ENCODE peak calls at places on chromosomes 4 and X, in five cellular contexts. M is HepG2, I is NB4, D is GM12878, E is A549. S is an unnamed sample.
A peak's percentile ranks its signal among the peaks of the same experiment; 100 is the strongest.

GRCh38 chr4:139153411-139154133 is 23.4 kb downstream of the ELF2 start:
- DNase-seq in M (peak; percentile 86), D (no peak), I (no peak), E (no peak), S (no peak)

GRCh38 chr4:158930573-158930972 is 161.7 kb downstream of the FNIP2 start:
- DNase-seq in E (no peak), M (no peak), D (no peak), I (no peak), S (no peak)

GRCh38 chr4:176340871-176341685 is 21.3 kb downstream of the SPCS3 start:
- DNase-seq in M (peak; percentile 24), I (peak; percentile 54), E (peak; percentile 38), D (no peak), S (peak; percentile 69)

GRCh38 chrX:123408856-123409737 is 225.0 kb downstream of the GRIA3 start:
- DNase-seq in M (no peak), I (no peak), E (no peak), D (peak; percentile 57), S (no peak)

GRCh38 chrX:9538544-9539045 is 73.7 kb downstream of the TBL1X start:
- DNase-seq in M (peak; percentile 83), E (no peak), D (no peak), I (peak; percentile 39), S (no peak)

GRCh38 chr4:212438-213174 is 88.3 kb downstream of the ZNF718 start:
- DNase-seq in E (no peak), M (no peak), D (no peak), I (no peak), S (peak; percentile 88)

GRCh38 chrX:153600032-153600373 is 1.1 kb upstream of the CCNQ start:
- DNase-seq in I (peak; percentile 43), E (peak; percentile 13), D (no peak), M (no peak), S (no peak)

GRCh38 chr4:154743683-154744340 is at the start of gene LRAT:
- DNase-seq in E (peak; percentile 10), I (no peak), D (no peak), M (no peak), S (no peak)

GRCh38 chrX:71256051-71256450 is 2.1 kb upstream of the ZMYM3 start:
- DNase-seq in E (no peak), D (no peak), I (no peak), M (no peak), S (no peak)

GRCh38 chr4:139922625-139923024 is 231.4 kb downstream of the MAML3 start:
- DNase-seq in I (no peak), D (no peak), E (no peak), M (no peak), S (peak; percentile 67)

GRCh38 chrX:139881130-139881529 is 51.7 kb downstream of the ATP11C start:
- DNase-seq in E (no peak), I (no peak), D (no peak), M (no peak), S (no peak)

GRCh38 chr4:147709999-147710398 is 21.9 kb upstream of the ARHGAP10 start:
- DNase-seq in M (no peak), I (no peak), E (no peak), D (no peak), S (no peak)

GRCh38 chrX:136880003-136880451 is 498 bp downstream of the RBMX start:
- DNase-seq in D (no peak), I (peak; percentile 48), E (peak; percentile 18), M (no peak), S (no peak)

GRCh38 chr4:156558365-156559025 is 413.1 kb downstream of the PDGFC start:
- DNase-seq in M (no peak), I (no peak), D (no peak), E (no peak), S (no peak)

GRCh38 chr4:71243434-71243833 is 95.4 kb upstream of the SLC4A4 start:
- DNase-seq in M (no peak), D (no peak), I (no peak), E (no peak), S (no peak)

GRCh38 chr4:7416745-7417432 is 17.8 kb downstream of the PSAPL1 start:
- DNase-seq in E (no peak), M (no peak), I (no peak), D (no peak), S (no peak)

GRCh38 chr4:7414736-7415510 is 19.8 kb downstream of the PSAPL1 start:
- DNase-seq in E (no peak), M (no peak), D (no peak), I (no peak), S (no peak)

GRCh38 chr4:7414046-7414445 is 20.7 kb downstream of the PSAPL1 start:
- DNase-seq in I (no peak), D (no peak), M (no peak), E (no peak), S (no peak)

GRCh38 chr4:7417639-7418038 is 17.1 kb downstream of the PSAPL1 start:
- DNase-seq in E (no peak), I (no peak), M (no peak), D (no peak), S (no peak)

GRCh38 chr4:7415927-7416686 is 18.6 kb downstream of the PSAPL1 start:
- DNase-seq in I (no peak), E (no peak), D (no peak), M (no peak), S (no peak)
- TF ChIP-seq MYC in I (no peak), E (no peak), D (no peak), M (no peak), S (no peak)

GRCh38 chr4:23956601-23957364 is 66.9 kb upstream of the PPARGC1A start:
- DNase-seq in M (no peak), E (no peak), I (peak; percentile 42), D (no peak), S (no peak)

GRCh38 chr4:23957465-23957864 is 67.6 kb upstream of the PPARGC1A start:
- DNase-seq in I (no peak), E (no peak), D (no peak), M (no peak), S (no peak)

GRCh38 chr4:23962462-23962861 is 72.6 kb upstream of the PPARGC1A start:
- DNase-seq in E (no peak), D (no peak), M (peak; percentile 74), I (no peak), S (no peak)

GRCh38 chr4:23959401-23960148 is 69.7 kb upstream of the PPARGC1A start:
- DNase-seq in E (no peak), I (no peak), D (no peak), M (no peak), S (no peak)

GRCh38 chr4:23958749-23959148 is 68.9 kb upstream of the PPARGC1A start:
- DNase-seq in I (no peak), D (no peak), M (no peak), E (no peak), S (no peak)
- TF ChIP-seq MYC in I (no peak), D (no peak), M (no peak), E (no peak), S (no peak)

GRCh38 chr4:79025170-79025569 is 85.9 kb upstream of the PAQR3 start:
- DNase-seq in D (no peak), I (no peak), M (peak; percentile 21), E (no peak), S (no peak)

GRCh38 chr4:79027656-79028055 is 88.4 kb upstream of the PAQR3 start:
- DNase-seq in I (no peak), E (no peak), M (no peak), D (no peak), S (no peak)

GRCh38 chr4:79016878-79017277 is 77.6 kb upstream of the PAQR3 start:
- DNase-seq in M (no peak), E (no peak), I (no peak), D (no peak), S (no peak)

GRCh38 chr4:79024371-79024770 is 85.1 kb upstream of the PAQR3 start:
- DNase-seq in D (no peak), I (no peak), M (no peak), E (no peak), S (no peak)

DNA sequence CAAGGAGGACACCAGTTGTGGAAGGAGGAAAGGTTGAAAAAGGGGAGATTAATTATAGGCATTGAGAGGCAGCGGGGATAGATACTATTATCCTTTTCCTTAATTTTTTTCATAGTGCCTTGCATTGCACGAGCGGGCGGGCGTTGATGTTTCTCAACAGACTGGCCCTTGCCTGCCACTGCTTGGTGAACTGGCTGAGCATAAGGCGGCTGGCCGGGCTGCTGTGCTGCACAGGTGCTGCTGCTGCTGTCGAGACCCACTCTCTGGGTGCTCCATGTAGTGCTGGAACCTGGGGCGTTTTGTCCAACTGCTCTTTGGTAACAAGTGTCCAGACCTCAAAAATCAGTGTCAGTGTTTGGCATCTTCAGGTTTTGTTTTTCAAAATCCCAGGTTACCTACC is 83.3 kb upstream of the PAQR3 start:
- DNase-seq in I (no peak), E (no peak), M (no peak), D (no peak), S (no peak)
- TF ChIP-seq MYC in I (no peak), E (no peak), M (no peak), D (no peak), S (no peak)

GRCh38 chr4:122731676-122732075 is 828 bp upstream of the BBS12 start:
- DNase-seq in E (no peak), I (no peak), D (no peak), M (no peak), S (no peak)

GRCh38 chr4:122728781-122729330 is 3.6 kb upstream of the BBS12 start:
- DNase-seq in I (no peak), E (no peak), M (no peak), D (no peak), S (no peak)

GRCh38 chr4:122732329-122733026 is at the start of gene BBS12:
- DNase-seq in E (peak; percentile 98), D (peak; percentile 97), M (peak; percentile 98), I (peak; percentile 98), S (peak; percentile 100)

GRCh38 chr4:122739174-122739573 is 6.7 kb downstream of the BBS12 start:
- DNase-seq in I (peak; percentile 8), E (no peak), M (no peak), D (no peak), S (no peak)

GRCh38 chr4:122733805-122734155 is 1.3 kb downstream of the BBS12 start:
- DNase-seq in I (no peak), D (no peak), M (no peak), E (no peak), S (no peak)
- TF ChIP-seq MYC in I (no peak), D (no peak), M (no peak), E (no peak), S (no peak)

S was measured in endothelial cell of umbilical vein.